ENCODE peak calls at places on chromosomes 6 and 20, in five cellular contexts. One of them, this sample, is unnamed.

GRCh38 chr6:12134581-12134980 is 122.5 kb downstream of the HIVEP1 start:
- DNase-seq in ovary: no peak
- DNase-seq in body of pancreas: no peak
- DNase-seq in cardiac muscle cell: no peak
- DNase-seq in adipocyte: no peak
- DNase-seq in this sample: no peak

GRCh38 chr6:26595669-26596269 is 984 bp upstream of the ABT1 start:
- DNase-seq in body of pancreas: peak; percentile 88
- DNase-seq in cardiac muscle cell: peak; percentile 90
- DNase-seq in ovary: peak; percentile 91
- DNase-seq in adipocyte: peak; percentile 97
- DNase-seq in this sample: peak; percentile 97

GRCh38 chr6:79630400-79630882 is 688 bp upstream of the SH3BGRL2 start:
- DNase-seq in ovary: no peak
- DNase-seq in cardiac muscle cell: no peak
- DNase-seq in adipocyte: no peak
- DNase-seq in body of pancreas: no peak
- DNase-seq in this sample: no peak

GRCh38 chr6:144893737-144894151 is 608.6 kb downstream of the UTRN start:
- DNase-seq in ovary: no peak
- DNase-seq in body of pancreas: no peak
- DNase-seq in cardiac muscle cell: no peak
- DNase-seq in adipocyte: no peak
- DNase-seq in this sample: no peak

GRCh38 chr6:22826961-22827360 is 257.6 kb downstream of the HDGFL1 start:
- DNase-seq in adipocyte: peak; percentile 1
- DNase-seq in cardiac muscle cell: no peak
- DNase-seq in body of pancreas: no peak
- DNase-seq in ovary: no peak
- DNase-seq in this sample: no peak

GRCh38 chr6:149107520-149107919 is 210.0 kb upstream of the TAB2 start:
- DNase-seq in adipocyte: no peak
- DNase-seq in cardiac muscle cell: no peak
- DNase-seq in ovary: no peak
- DNase-seq in body of pancreas: no peak
- DNase-seq in this sample: no peak

GRCh38 chr6:144423167-144423566 is 138.0 kb downstream of the UTRN start:
- DNase-seq in adipocyte: no peak
- DNase-seq in cardiac muscle cell: no peak
- DNase-seq in body of pancreas: no peak
- DNase-seq in ovary: no peak
- DNase-seq in this sample: no peak

GRCh38 chr6:108781419-108782110 is 66.7 kb upstream of the ARMC2 start:
- DNase-seq in ovary: peak; percentile 35
- DNase-seq in body of pancreas: no peak
- DNase-seq in adipocyte: peak; percentile 42
- DNase-seq in cardiac muscle cell: no peak
- DNase-seq in this sample: peak; percentile 56

GRCh38 chr20:37711987-37712961 is 18.4 kb downstream of the CTNNBL1 start:
- DNase-seq in cardiac muscle cell: no peak
- DNase-seq in ovary: no peak
- DNase-seq in adipocyte: no peak
- DNase-seq in body of pancreas: no peak
- DNase-seq in this sample: peak; percentile 58

GRCh38 chr6:151160869-151161268 is 78.9 kb upstream of the AKAP12 start:
- DNase-seq in ovary: no peak
- DNase-seq in body of pancreas: peak; percentile 64
- DNase-seq in adipocyte: peak; percentile 41
- DNase-seq in cardiac muscle cell: no peak
- DNase-seq in this sample: no peak

GRCh38 chr6:13194852-13195251 is 133.5 kb downstream of the TBC1D7 start:
- DNase-seq in body of pancreas: peak; percentile 27
- DNase-seq in cardiac muscle cell: peak; percentile 85
- DNase-seq in ovary: no peak
- DNase-seq in adipocyte: peak; percentile 65
- DNase-seq in this sample: peak; percentile 69

DNA sequence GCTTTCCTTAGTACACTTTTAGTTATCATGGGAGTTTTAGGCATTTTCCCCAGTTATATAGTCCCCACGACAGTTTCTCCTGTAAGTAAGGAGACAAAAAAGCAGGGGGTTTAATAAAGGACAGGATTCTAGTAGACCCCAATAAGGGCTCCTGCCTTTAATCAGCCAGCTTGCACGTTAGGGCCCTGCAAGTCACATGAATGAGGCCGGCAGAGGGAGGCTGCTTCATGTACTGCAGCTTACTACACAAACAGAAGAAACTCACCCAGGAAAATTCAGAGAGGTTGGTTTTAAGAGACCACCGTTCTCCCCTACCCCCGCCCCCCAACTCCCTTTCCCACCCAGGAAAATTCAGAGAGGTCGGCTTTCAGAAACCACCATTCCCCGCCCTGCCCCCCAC is 229.7 kb upstream of the MOCS1 start:
- DNase-seq in cardiac muscle cell: no peak
- DNase-seq in adipocyte: no peak
- DNase-seq in body of pancreas: no peak
- DNase-seq in ovary: no peak
- DNase-seq in this sample: peak; percentile 13
- H3K4me1 ChIP-seq in cardiac muscle cell: no peaks in the 10 kb centered on the region
- H3K4me1 ChIP-seq in adipocyte: no peaks in the 10 kb centered on the region
- H3K4me1 ChIP-seq in body of pancreas: peaks cover 20% of the 10 kb centered on the region
- H3K4me1 ChIP-seq in ovary: no peaks in the 10 kb centered on the region
- H3K4me1 ChIP-seq in this sample: no peaks in the 10 kb centered on the region

GRCh38 chr20:22584922-22585785 is 782 bp upstream of the FOXA2 start:
- DNase-seq in ovary: no peak
- DNase-seq in adipocyte: no peak
- DNase-seq in cardiac muscle cell: no peak
- DNase-seq in body of pancreas: peak; percentile 68
- DNase-seq in this sample: no peak

GRCh38 chr20:22582960-22583772 is 1.2 kb downstream of the FOXA2 start:
- DNase-seq in adipocyte: no peak
- DNase-seq in ovary: no peak
- DNase-seq in cardiac muscle cell: no peak
- DNase-seq in body of pancreas: peak; percentile 52
- DNase-seq in this sample: no peak

GRCh38 chr20:22585786-22586493 is 1.6 kb upstream of the FOXA2 start:
- DNase-seq in cardiac muscle cell: no peak
- DNase-seq in ovary: no peak
- DNase-seq in body of pancreas: no peak
- DNase-seq in adipocyte: no peak
- DNase-seq in this sample: no peak

GRCh38 chr20:22583773-22584629 is at the start of gene FOXA2:
- DNase-seq in body of pancreas: peak; percentile 93
- DNase-seq in adipocyte: no peak
- DNase-seq in ovary: no peak
- DNase-seq in cardiac muscle cell: no peak
- DNase-seq in this sample: no peak

GRCh38 chr20:22584630-22584921 is 204 bp upstream of the FOXA2 start:
- DNase-seq in ovary: no peak
- DNase-seq in body of pancreas: peak; percentile 94
- DNase-seq in adipocyte: no peak
- DNase-seq in cardiac muscle cell: no peak
- DNase-seq in this sample: no peak
- H3K4me3 ChIP-seq in ovary: no peak overlapping the region
- H3K4me3 ChIP-seq in body of pancreas: peak overlapping the region; percentile 20
- H3K4me3 ChIP-seq in adipocyte: no peak overlapping the region
- H3K4me3 ChIP-seq in cardiac muscle cell: no peak overlapping the region
- H3K4me3 ChIP-seq in this sample: no peak overlapping the region

GRCh38 chr6:160192840-160193239 is 65.8 kb downstream of the SLC22A2 start:
- DNase-seq in body of pancreas: no peak
- DNase-seq in cardiac muscle cell: no peak
- DNase-seq in adipocyte: no peak
- DNase-seq in ovary: no peak
- DNase-seq in this sample: no peak
- H3K9me3 ChIP-seq in body of pancreas: no peaks in the 10 kb centered on the region
- H3K9me3 ChIP-seq in cardiac muscle cell: no peaks in the 10 kb centered on the region
- H3K9me3 ChIP-seq in adipocyte: peaks cover 37% of the 10 kb centered on the region
- H3K9me3 ChIP-seq in ovary: no peaks in the 10 kb centered on the region
- H3K9me3 ChIP-seq in this sample: no peaks in the 10 kb centered on the region

GRCh38 chr6:156948807-156949206 is 171.6 kb downstream of the ARID1B start:
- DNase-seq in ovary: no peak
- DNase-seq in cardiac muscle cell: peak; percentile 65
- DNase-seq in body of pancreas: no peak
- DNase-seq in adipocyte: peak; percentile 44
- DNase-seq in this sample: no peak

GRCh38 chr6:156943816-156944215 is 166.6 kb downstream of the ARID1B start:
- DNase-seq in body of pancreas: no peak
- DNase-seq in adipocyte: peak; percentile 53
- DNase-seq in ovary: no peak
- DNase-seq in cardiac muscle cell: no peak
- DNase-seq in this sample: no peak

GRCh38 chr6:156944412-156944811 is 167.2 kb downstream of the ARID1B start:
- DNase-seq in adipocyte: no peak
- DNase-seq in cardiac muscle cell: no peak
- DNase-seq in body of pancreas: no peak
- DNase-seq in ovary: no peak
- DNase-seq in this sample: no peak

GRCh38 chr6:156948240-156948639 is 171.1 kb downstream of the ARID1B start:
- DNase-seq in adipocyte: no peak
- DNase-seq in body of pancreas: no peak
- DNase-seq in ovary: no peak
- DNase-seq in cardiac muscle cell: no peak
- DNase-seq in this sample: no peak

DNA sequence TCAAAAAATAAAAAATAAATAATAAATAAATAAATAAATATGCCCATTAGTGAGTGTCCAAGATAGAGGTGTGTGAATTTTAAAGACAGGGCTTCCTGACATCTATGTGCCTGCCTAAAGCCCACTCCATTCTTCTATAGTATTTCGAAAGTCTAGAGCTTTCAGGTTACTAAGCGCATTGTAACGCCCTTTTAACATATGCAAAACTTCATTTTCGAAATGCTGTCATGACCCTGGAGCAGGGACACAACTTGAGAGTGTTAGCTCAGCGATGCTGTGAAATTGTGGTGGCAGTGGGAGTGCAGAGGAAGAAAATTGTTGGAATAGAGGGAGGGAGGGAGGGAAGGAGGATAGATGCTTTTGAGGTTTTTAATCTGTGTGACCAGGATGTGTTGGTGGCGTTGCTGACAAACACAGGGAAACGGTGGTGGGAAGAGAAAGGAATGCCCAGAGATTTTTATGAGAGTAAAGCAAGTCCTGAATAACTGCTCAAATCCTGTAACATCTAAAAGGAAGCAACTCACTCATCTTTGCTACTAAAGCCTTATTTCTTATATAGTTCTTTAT is 169.3 kb downstream of the ARID1B start:
- DNase-seq in ovary: no peak
- DNase-seq in body of pancreas: no peak
- DNase-seq in cardiac muscle cell: no peak
- DNase-seq in adipocyte: no peak
- DNase-seq in this sample: no peak
- H3K4me1 ChIP-seq in ovary: peaks cover 12% of the 10 kb centered on the region
- H3K4me1 ChIP-seq in body of pancreas: peaks cover 49% of the 10 kb centered on the region
- H3K4me1 ChIP-seq in cardiac muscle cell: peaks cover 8% of the 10 kb centered on the region
- H3K4me1 ChIP-seq in adipocyte: peaks cover 26% of the 10 kb centered on the region
- H3K4me1 ChIP-seq in this sample: no peaks in the 10 kb centered on the region

GRCh38 chr6:156867121-156867520 is 89.9 kb downstream of the ARID1B start:
- DNase-seq in ovary: no peak
- DNase-seq in adipocyte: no peak
- DNase-seq in cardiac muscle cell: no peak
- DNase-seq in body of pancreas: no peak
- DNase-seq in this sample: no peak

GRCh38 chr6:156868385-156868784 is 91.2 kb downstream of the ARID1B start:
- DNase-seq in cardiac muscle cell: no peak
- DNase-seq in adipocyte: no peak
- DNase-seq in body of pancreas: no peak
- DNase-seq in ovary: no peak
- DNase-seq in this sample: no peak

GRCh38 chr6:156864557-156864956 is 87.4 kb downstream of the ARID1B start:
- DNase-seq in cardiac muscle cell: no peak
- DNase-seq in ovary: no peak
- DNase-seq in adipocyte: no peak
- DNase-seq in body of pancreas: no peak
- DNase-seq in this sample: no peak

GRCh38 chr6:156865019-156865629 is 87.9 kb downstream of the ARID1B start:
- DNase-seq in body of pancreas: no peak
- DNase-seq in cardiac muscle cell: peak; percentile 43
- DNase-seq in ovary: no peak
- DNase-seq in adipocyte: no peak
- DNase-seq in this sample: no peak

GRCh38 chr6:156866181-156866862 is 89.1 kb downstream of the ARID1B start:
- DNase-seq in ovary: no peak
- DNase-seq in adipocyte: peak; percentile 36
- DNase-seq in body of pancreas: no peak
- DNase-seq in cardiac muscle cell: peak; percentile 28
- DNase-seq in this sample: no peak
- H3K4me3 ChIP-seq in ovary: no peak overlapping the region
- H3K4me3 ChIP-seq in adipocyte: no peak overlapping the region
- H3K4me3 ChIP-seq in body of pancreas: no peak overlapping the region
- H3K4me3 ChIP-seq in cardiac muscle cell: no peak overlapping the region
- H3K4me3 ChIP-seq in this sample: no peak overlapping the region

GRCh38 chr6:9646346-9647042 is 768.4 kb downstream of the TFAP2A start:
- DNase-seq in adipocyte: peak; percentile 91
- DNase-seq in cardiac muscle cell: peak; percentile 96
- DNase-seq in body of pancreas: no peak
- DNase-seq in ovary: no peak
- DNase-seq in this sample: no peak
- H3K9me3 ChIP-seq in adipocyte: no peaks in the 10 kb centered on the region
- H3K9me3 ChIP-seq in cardiac muscle cell: no peaks in the 10 kb centered on the region
- H3K9me3 ChIP-seq in body of pancreas: no peaks in the 10 kb centered on the region
- H3K9me3 ChIP-seq in ovary: no peaks in the 10 kb centered on the region
- H3K9me3 ChIP-seq in this sample: no peaks in the 10 kb centered on the region

DNA sequence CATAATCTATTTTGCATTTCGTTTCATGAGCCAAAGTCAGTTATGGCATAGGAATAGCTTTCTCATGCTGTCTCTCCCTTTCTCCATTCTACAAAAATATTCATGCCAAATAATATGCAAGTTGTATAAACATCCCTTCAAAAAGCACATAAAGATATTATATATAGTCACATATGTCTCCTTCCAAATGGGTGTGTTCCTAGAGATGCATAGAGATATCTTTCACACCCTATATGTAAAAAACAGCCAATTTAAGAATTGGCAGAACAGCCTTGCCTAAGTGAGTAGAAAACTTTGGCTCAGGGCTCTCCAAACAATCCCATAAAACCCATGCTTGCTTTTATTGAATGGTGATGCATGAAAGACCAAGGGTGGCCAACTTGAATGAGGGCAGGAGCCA is 274.7 kb upstream of the SUPT3H start:
- DNase-seq in body of pancreas: no peak
- DNase-seq in ovary: no peak
- DNase-seq in cardiac muscle cell: no peak
- DNase-seq in adipocyte: no peak
- DNase-seq in this sample: no peak
- H3K4me1 ChIP-seq in body of pancreas: no peaks in the 10 kb centered on the region
- H3K4me1 ChIP-seq in ovary: no peaks in the 10 kb centered on the region
- H3K4me1 ChIP-seq in cardiac muscle cell: no peaks in the 10 kb centered on the region
- H3K4me1 ChIP-seq in adipocyte: peaks cover 32% of the 10 kb centered on the region
- H3K4me1 ChIP-seq in this sample: no peaks in the 10 kb centered on the region

GRCh38 chr6:42367353-42368011 is 84.2 kb downstream of the TRERF1 start:
- DNase-seq in cardiac muscle cell: no peak
- DNase-seq in adipocyte: peak; percentile 47
- DNase-seq in body of pancreas: no peak
- DNase-seq in ovary: no peak
- DNase-seq in this sample: no peak
- H3K4me3 ChIP-seq in cardiac muscle cell: no peak overlapping the region
- H3K4me3 ChIP-seq in adipocyte: no peak overlapping the region
- H3K4me3 ChIP-seq in body of pancreas: no peak overlapping the region
- H3K4me3 ChIP-seq in ovary: no peak overlapping the region
- H3K4me3 ChIP-seq in this sample: no peak overlapping the region

This sample was measured in testis.